ENCODE peak calls at places on chromosome 1, in ten cellular contexts. One of them, this sample, is unnamed.
A peak's percentile ranks its signal among the peaks of the same experiment; 100 is the strongest.

GRCh38 chr1:209062863-209063262 is 520.7 kb upstream of the CAMK1G start:
- DNase-seq in K562: no peak
- DNase-seq in breast epithelium: no peak
- DNase-seq in A549: no peak
- DNase-seq in body of pancreas: no peak
- DNase-seq in lower leg skin: no peak
- DNase-seq in H54: no peak
- DNase-seq in NB4: no peak
- DNase-seq in transverse colon: no peak
- DNase-seq in sigmoid colon: no peak
- DNase-seq in this sample: no peak

GRCh38 chr1:33473900-33474299 is 1.5 kb downstream of the ZSCAN20 start:
- DNase-seq in K562: no peak
- DNase-seq in breast epithelium: no peak
- DNase-seq in A549: no peak
- DNase-seq in body of pancreas: peak; percentile 27
- DNase-seq in lower leg skin: no peak
- DNase-seq in H54: no peak
- DNase-seq in NB4: no peak
- DNase-seq in transverse colon: no peak
- DNase-seq in sigmoid colon: no peak
- DNase-seq in this sample: no peak

GRCh38 chr1:219279017-219279770 is 105.5 kb downstream of the LYPLAL1 start:
- DNase-seq in K562: no peak
- DNase-seq in breast epithelium: no peak
- DNase-seq in A549: no peak
- DNase-seq in body of pancreas: no peak
- DNase-seq in lower leg skin: no peak
- DNase-seq in H54: no peak
- DNase-seq in NB4: no peak
- DNase-seq in transverse colon: no peak
- DNase-seq in sigmoid colon: no peak
- DNase-seq in this sample: no peak

GRCh38 chr1:193462629-193463320 is 276.4 kb upstream of the B3GALT2 start:
- DNase-seq in K562: no peak
- DNase-seq in breast epithelium: no peak
- DNase-seq in A549: no peak
- DNase-seq in body of pancreas: no peak
- DNase-seq in lower leg skin: no peak
- DNase-seq in H54: no peak
- DNase-seq in NB4: peak; percentile 49
- DNase-seq in transverse colon: no peak
- DNase-seq in sigmoid colon: no peak
- DNase-seq in this sample: no peak

GRCh38 chr1:246573481-246573880 is 7.2 kb downstream of the CNST start:
- DNase-seq in K562: no peak
- DNase-seq in breast epithelium: no peak
- DNase-seq in A549: no peak
- DNase-seq in body of pancreas: no peak
- DNase-seq in lower leg skin: no peak
- DNase-seq in H54: no peak
- DNase-seq in NB4: peak; percentile 34
- DNase-seq in transverse colon: no peak
- DNase-seq in sigmoid colon: no peak
- DNase-seq in this sample: no peak

GRCh38 chr1:175604598-175604997 is 138.8 kb downstream of the TNR start:
- DNase-seq in K562: no peak
- DNase-seq in breast epithelium: no peak
- DNase-seq in A549: no peak
- DNase-seq in body of pancreas: no peak
- DNase-seq in lower leg skin: no peak
- DNase-seq in H54: no peak
- DNase-seq in NB4: no peak
- DNase-seq in transverse colon: no peak
- DNase-seq in sigmoid colon: no peak
- DNase-seq in this sample: no peak

GRCh38 chr1:110336300-110337039 is 2.7 kb upstream of the RBM15 start:
- DNase-seq in K562: no peak
- DNase-seq in breast epithelium: no peak
- DNase-seq in A549: no peak
- DNase-seq in body of pancreas: peak; percentile 24
- DNase-seq in lower leg skin: no peak
- DNase-seq in H54: no peak
- DNase-seq in NB4: no peak
- DNase-seq in transverse colon: peak; percentile 27
- DNase-seq in sigmoid colon: no peak
- DNase-seq in this sample: no peak

GRCh38 chr1:37038079-37038702 is 3.9 kb upstream of the GRIK3 start:
- DNase-seq in K562: no peak
- DNase-seq in breast epithelium: peak; percentile 50
- DNase-seq in A549: peak; percentile 7
- DNase-seq in body of pancreas: no peak
- DNase-seq in lower leg skin: no peak
- DNase-seq in H54: peak; percentile 21
- DNase-seq in NB4: peak; percentile 40
- DNase-seq in transverse colon: no peak
- DNase-seq in sigmoid colon: no peak
- DNase-seq in this sample: no peak

DNA sequence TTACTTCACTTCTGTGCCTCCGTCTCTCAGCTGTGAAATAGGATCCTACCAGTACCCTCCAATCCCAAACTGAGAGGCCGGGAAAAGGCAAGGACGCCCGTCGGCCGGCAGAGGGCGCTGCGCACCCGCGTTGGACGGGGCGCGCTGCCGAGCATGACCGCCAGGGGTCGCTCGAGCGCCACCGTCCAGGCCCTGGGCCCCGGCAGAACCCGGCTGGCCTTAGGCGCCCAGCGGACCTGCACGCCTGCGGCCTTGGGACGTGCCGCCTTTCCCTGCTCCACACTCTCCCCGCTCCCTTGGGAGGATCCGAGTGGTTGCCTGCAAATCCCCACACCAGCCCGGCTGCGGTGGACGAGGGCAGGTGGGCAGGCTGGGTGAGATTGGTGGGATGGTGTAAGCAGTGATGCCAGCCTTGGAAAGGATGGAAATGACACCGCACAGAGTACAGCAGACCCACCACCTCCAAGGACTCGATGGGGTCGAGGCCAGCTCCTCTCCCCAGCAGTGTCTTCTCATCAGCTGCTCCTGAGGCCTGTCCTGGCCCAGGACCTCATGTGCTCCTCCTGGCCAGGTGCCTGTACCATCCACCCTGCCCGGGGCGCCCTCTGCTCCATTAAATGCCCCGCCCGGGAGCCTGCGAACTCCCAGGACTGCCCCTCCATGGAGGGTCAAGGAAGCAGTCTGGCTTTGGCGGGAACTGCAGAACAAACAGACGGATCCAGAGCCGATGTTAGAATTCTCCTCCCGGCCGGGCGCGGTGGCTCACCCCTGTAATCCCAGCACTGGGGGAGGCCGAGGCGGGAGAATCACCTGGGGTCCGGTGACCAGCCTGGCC is 47.4 kb upstream of the LBR start:
- DNase-seq in K562: peak; percentile 94
- DNase-seq in breast epithelium: peak; percentile 25
- DNase-seq in A549: peak; percentile 74
- DNase-seq in body of pancreas: peak; percentile 73
- DNase-seq in lower leg skin: peak; percentile 91
- DNase-seq in H54: peak; percentile 82
- DNase-seq in NB4: peak; percentile 72
- DNase-seq in transverse colon: peak; percentile 66
- DNase-seq in sigmoid colon: peak; percentile 85
- DNase-seq in this sample: peak; percentile 81
- TF ChIP-seq POLR2A in K562: no peak
- TF ChIP-seq POLR2A in breast epithelium: no peak
- TF ChIP-seq POLR2A in A549: no peak
- TF ChIP-seq POLR2A in body of pancreas: no peak
- TF ChIP-seq POLR2A in lower leg skin: no peak
- TF ChIP-seq POLR2A in H54: no peak
- TF ChIP-seq POLR2A in NB4: no peak
- TF ChIP-seq POLR2A in transverse colon: no peak
- TF ChIP-seq POLR2A in sigmoid colon: no peak
- TF ChIP-seq POLR2A in this sample: no peak

DNA sequence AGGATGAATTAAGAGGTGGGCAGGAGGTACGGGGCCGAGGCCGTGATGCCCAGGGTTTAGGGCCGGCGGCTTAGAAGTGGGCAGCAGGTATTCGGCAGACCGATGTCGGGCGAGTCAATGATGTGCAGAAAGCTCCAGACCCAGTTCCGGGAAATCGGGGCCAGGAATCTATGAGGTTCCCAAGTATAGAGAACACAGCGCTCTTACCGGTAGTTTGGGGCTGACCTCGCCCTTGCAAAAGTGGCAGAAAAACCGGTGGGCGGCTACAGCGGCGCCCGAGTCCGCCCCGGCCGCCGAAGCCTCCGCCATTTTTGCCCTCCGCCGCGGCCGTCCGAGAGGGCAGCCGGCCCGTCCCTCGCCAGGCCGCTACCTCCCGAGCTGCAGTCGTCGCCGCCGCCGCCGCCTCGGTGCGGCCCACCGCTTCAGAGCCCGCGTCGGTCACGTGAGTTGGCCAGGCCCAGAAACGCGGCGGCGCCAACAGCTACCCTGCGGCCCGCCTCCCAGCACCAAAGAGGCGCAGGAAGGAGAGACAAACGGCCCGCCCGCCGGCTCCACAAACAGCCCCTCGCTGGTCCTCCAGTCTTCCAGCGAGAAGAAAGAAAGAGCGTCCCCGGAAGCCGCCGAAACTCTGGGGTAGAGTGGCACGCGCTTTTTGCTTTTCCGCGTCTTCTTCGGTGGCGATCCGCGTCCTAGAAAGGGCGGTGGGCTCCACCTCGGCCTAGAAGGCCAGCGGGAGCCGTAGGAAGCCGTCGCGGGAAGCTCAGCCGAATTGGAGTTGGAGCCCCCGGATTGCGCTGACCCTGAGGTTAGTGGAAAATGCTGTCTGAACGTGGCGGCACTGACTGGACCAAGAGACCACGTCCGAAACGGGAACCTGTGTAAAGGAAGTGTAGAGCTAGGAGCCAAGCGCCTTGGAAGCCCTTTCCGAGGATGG is at the start of the genes POLR3C and RNF115:
- DNase-seq in K562: peak; percentile 87
- DNase-seq in breast epithelium: peak; percentile 83
- DNase-seq in A549: peak; percentile 83
- DNase-seq in body of pancreas: peak; percentile 90
- DNase-seq in lower leg skin: peak; percentile 98
- DNase-seq in H54: peak; percentile 71
- DNase-seq in NB4: peak; percentile 95
- DNase-seq in transverse colon: peak; percentile 93
- DNase-seq in sigmoid colon: peak; percentile 97
- DNase-seq in this sample: peak; percentile 79
- TF ChIP-seq POLR2A in K562: peak; percentile 90
- TF ChIP-seq POLR2A in breast epithelium: peak; percentile 62
- TF ChIP-seq POLR2A in A549: peak; percentile 60
- TF ChIP-seq POLR2A in body of pancreas: peak; percentile 87
- TF ChIP-seq POLR2A in lower leg skin: peak; percentile 54
- TF ChIP-seq POLR2A in H54: peak; percentile 83
- TF ChIP-seq POLR2A in NB4: peak; percentile 79
- TF ChIP-seq POLR2A in transverse colon: peak; percentile 80
- TF ChIP-seq POLR2A in sigmoid colon: peak; percentile 62
- TF ChIP-seq POLR2A in this sample: peak; percentile 81

DNA sequence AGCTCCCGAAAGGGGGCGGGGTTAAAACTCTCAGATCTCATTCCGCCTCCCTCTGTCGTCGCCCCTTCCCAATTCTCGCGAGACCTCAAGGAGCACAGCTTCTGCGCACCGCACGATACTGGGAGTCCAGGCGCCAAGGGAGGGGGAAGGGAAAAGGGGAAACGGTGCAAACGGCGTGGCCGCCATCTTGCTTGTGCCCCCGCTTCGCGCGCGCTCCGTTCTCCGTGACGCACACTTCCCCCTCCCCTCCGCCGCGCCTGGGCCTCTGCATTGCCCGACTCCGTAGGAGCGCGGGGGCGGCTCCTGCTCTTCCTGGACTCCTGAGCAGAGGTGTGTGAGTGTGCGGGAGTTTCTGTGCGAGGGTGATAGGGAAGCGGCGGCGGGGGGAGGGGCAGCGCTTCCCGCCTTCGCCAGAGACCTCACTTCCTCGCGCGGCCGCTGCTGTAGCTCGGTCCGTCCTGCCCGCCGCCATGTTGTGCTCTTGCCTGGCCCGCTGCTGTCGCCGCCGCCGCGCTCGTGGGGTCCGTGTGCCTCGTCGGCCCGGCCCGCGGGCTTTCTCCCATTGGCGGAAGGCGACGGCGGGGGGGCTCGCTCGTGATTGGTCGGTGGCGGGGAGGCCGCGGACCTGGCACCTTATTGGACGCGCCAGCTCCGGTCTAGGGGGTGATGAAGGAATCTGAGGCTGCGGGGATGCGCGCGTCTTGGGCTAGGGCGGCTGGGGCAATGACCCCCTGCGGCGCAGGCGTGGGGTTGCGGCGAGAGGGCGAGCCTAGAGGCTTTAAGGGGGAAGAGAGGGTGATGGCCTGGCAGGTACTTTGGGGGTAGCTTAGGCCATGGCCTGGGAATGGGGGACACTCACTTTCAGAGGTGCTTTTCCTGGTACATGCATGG is at the start of gene NFYC:
- DNase-seq in K562: peak; percentile 99
- DNase-seq in breast epithelium: peak; percentile 97
- DNase-seq in A549: peak; percentile 87
- DNase-seq in body of pancreas: peak; percentile 99
- DNase-seq in lower leg skin: peak; percentile 99
- DNase-seq in H54: peak; percentile 91
- DNase-seq in NB4: peak; percentile 98
- DNase-seq in transverse colon: peak; percentile 98
- DNase-seq in sigmoid colon: peak; percentile 99
- DNase-seq in this sample: peak; percentile 84
- TF ChIP-seq POLR2A in K562: peak; percentile 98
- TF ChIP-seq POLR2A in breast epithelium: peak; percentile 76
- TF ChIP-seq POLR2A in A549: peak; percentile 62
- TF ChIP-seq POLR2A in body of pancreas: peak; percentile 95
- TF ChIP-seq POLR2A in lower leg skin: peak; percentile 77
- TF ChIP-seq POLR2A in H54: peak; percentile 83
- TF ChIP-seq POLR2A in NB4: peak; percentile 92
- TF ChIP-seq POLR2A in transverse colon: peak; percentile 95
- TF ChIP-seq POLR2A in sigmoid colon: peak; percentile 90
- TF ChIP-seq POLR2A in this sample: peak; percentile 95

DNA sequence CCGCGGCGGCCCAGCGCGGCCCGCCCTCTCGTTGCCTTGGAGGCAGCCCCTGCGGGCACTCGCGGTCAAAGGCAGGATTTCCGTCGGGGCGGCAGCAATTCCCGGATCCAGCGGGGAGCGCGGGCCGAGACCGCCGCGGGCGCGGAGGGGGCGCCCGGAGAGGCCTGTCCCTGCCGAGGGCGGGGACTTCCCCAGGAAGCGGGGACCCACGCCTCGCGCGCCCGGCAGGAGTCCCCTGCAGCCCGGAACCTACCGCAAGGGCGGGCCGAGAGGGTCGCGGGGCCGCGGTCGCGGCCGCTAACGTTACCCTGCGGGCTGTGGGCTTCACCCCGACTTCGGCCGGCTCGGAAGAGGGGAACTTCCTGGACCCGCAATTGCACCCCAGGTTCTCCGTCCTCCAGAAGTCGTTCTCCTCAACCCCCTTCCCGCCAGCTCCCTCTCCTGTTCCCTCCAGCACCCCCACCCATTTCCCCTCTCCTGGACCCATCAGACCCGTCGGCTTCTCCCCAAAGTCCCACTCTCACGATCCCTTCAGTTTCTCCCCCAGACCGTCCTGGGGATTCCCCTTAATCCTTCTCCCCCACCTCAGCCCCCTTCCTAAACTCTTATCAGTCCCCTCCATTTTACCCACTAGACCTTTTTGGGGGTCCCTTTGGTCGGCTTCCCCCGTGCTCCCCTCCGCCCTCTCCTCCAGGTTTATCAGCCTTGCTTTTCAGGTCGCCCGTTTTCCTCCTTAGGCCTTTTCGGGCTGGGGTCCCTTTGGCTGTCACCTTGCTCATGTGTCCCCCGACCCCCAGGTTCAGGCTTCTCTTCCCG is 611 bp downstream of the FGR start:
- DNase-seq in K562: peak; percentile 68
- DNase-seq in breast epithelium: no peak
- DNase-seq in A549: no peak
- DNase-seq in body of pancreas: peak; percentile 40
- DNase-seq in lower leg skin: no peak
- DNase-seq in H54: no peak
- DNase-seq in NB4: peak; percentile 62
- DNase-seq in transverse colon: peak; percentile 33
- DNase-seq in sigmoid colon: no peak
- DNase-seq in this sample: no peak
- TF ChIP-seq POLR2A in K562: no peak
- TF ChIP-seq POLR2A in breast epithelium: no peak
- TF ChIP-seq POLR2A in A549: no peak
- TF ChIP-seq POLR2A in body of pancreas: no peak
- TF ChIP-seq POLR2A in lower leg skin: no peak
- TF ChIP-seq POLR2A in H54: no peak
- TF ChIP-seq POLR2A in NB4: no peak
- TF ChIP-seq POLR2A in transverse colon: no peak
- TF ChIP-seq POLR2A in sigmoid colon: no peak
- TF ChIP-seq POLR2A in this sample: peak; percentile 46

This sample was measured in GM12891.